ENCODE peak calls at places on chromosomes 1 and 21, in nine cellular contexts. D is upper lobe of left lung, R is HEK293T, H is thoracic aorta, C is epithelial cell of esophagus, J is kidney glomerular epithelial cell, Z is T-helper 17 cell, E is memory B cell, A is smooth muscle cell of the brain vasculature. L is an unnamed sample.

GRCh38 chr1:204313675-204314074 is 46.1 kb downstream of the PLEKHA6 start:
- DNase-seq in D (no peak), R (no peak), H (no peak), C (no peak), J (no peak), Z (no peak), E (no peak), A (no peak), L (no peak)

GRCh38 chr1:198876371-198876871 is 237.6 kb downstream of the PTPRC start:
- DNase-seq in D (no peak), R (peak), H (no peak), C (no peak), J (no peak), Z (no peak), E (no peak), A (no peak), L (peak)

GRCh38 chr1:10516925-10517676 is 42.4 kb downstream of the PEX14 start:
- DNase-seq in D (no peak), R (no peak), H (no peak), C (no peak), J (no peak), Z (no peak), E (no peak), A (no peak), L (no peak)

GRCh38 chr1:237220243-237220642 is 178.3 kb downstream of the RYR2 start:
- DNase-seq in D (no peak), R (no peak), H (no peak), C (no peak), J (no peak), Z (no peak), E (no peak), A (no peak), L (no peak)

GRCh38 chr21:46452719-46453118 is 6.0 kb upstream of the DIP2A start:
- DNase-seq in D (no peak), R (no peak), H (no peak), C (no peak), J (no peak), Z (no peak), E (no peak), A (no peak), L (no peak)

GRCh38 chr1:239308701-239309333 is 77.6 kb upstream of the CHRM3 start:
- DNase-seq in D (no peak), R (peak), H (no peak), C (peak), J (no peak), Z (no peak), E (no peak), A (peak), L (peak)

GRCh38 chr1:97139512-97139911 is 417.9 kb downstream of the PTBP2 start:
- DNase-seq in D (no peak), R (no peak), H (no peak), C (no peak), J (peak), Z (no peak), E (no peak), A (no peak), L (no peak)

GRCh38 chr21:41966872-41967621 is 13.2 kb upstream of the C2CD2 start:
- DNase-seq in D (no peak), R (no peak), H (no peak), C (no peak), J (no peak), Z (no peak), E (no peak), A (no peak), L (no peak)

GRCh38 chr21:15063821-15064575 is 802 bp downstream of the NRIP1 start:
- DNase-seq in D (no peak), R (peak), H (no peak), C (peak), J (peak), Z (no peak), E (no peak), A (no peak), L (peak)

GRCh38 chr1:115447672-115448071 is 109.6 kb upstream of the NGF start:
- DNase-seq in D (no peak), R (no peak), H (no peak), C (no peak), J (no peak), Z (no peak), E (no peak), A (no peak), L (no peak)

GRCh38 chr1:203537806-203538464 is 44.0 kb downstream of the OPTC start:
- DNase-seq in D (no peak), R (no peak), H (no peak), C (no peak), J (no peak), Z (no peak), E (no peak), A (no peak), L (no peak)

GRCh38 chr21:19998450-19998849 is 999.8 kb upstream of the NCAM2 start:
- DNase-seq in D (no peak), R (no peak), H (no peak), C (no peak), J (no peak), Z (no peak), E (no peak), A (no peak), L (no peak)

GRCh38 chr21:35606578-35606977 is 453.7 kb downstream of the SETD4 start:
- DNase-seq in D (no peak), R (no peak), H (no peak), C (peak), J (no peak), Z (no peak), E (no peak), A (no peak), L (no peak)

GRCh38 chr21:36909423-36909822 is 57.0 kb downstream of the HLCS start:
- DNase-seq in D (no peak), R (no peak), H (no peak), C (no peak), J (no peak), Z (no peak), E (no peak), A (no peak), L (no peak)

GRCh38 chr1:40848530-40849189 is 13.5 kb downstream of the CITED4 start:
- DNase-seq in D (no peak), R (peak), H (no peak), C (peak), J (peak), Z (no peak), E (no peak), A (peak), L (peak)

GRCh38 chr21:27213328-27213727 is 246.4 kb upstream of the ADAMTS5 start:
- DNase-seq in D (no peak), R (no peak), H (no peak), C (peak), J (peak), Z (no peak), E (no peak), A (no peak), L (peak)

GRCh38 chr21:44766818-44767354 is 34.7 kb downstream of the UBE2G2 start:
- DNase-seq in D (peak), R (no peak), H (no peak), C (no peak), J (no peak), Z (no peak), E (no peak), A (no peak), L (no peak)

GRCh38 chr1:36486436-36487335 is 4.0 kb upstream of the CSF3R start:
- DNase-seq in D (peak), R (no peak), H (no peak), C (peak), J (no peak), Z (no peak), E (no peak), A (no peak), L (no peak)

GRCh38 chr1:157739229-157739901 is 37.6 kb downstream of the FCRL2 start:
- DNase-seq in D (no peak), R (no peak), H (no peak), C (peak), J (peak), Z (no peak), E (no peak), A (no peak), L (no peak)

GRCh38 chr1:172359531-172359991 is 60.9 kb upstream of the C1orf105 start:
- DNase-seq in D (no peak), R (peak), H (no peak), C (peak), J (peak), Z (no peak), E (no peak), A (no peak), L (no peak)

GRCh38 chr1:44212355-44213221 is 683 bp upstream of the DMAP1 start:
- DNase-seq in D (no peak), R (no peak), H (no peak), C (peak), J (no peak), Z (peak), E (no peak), A (no peak), L (no peak)

GRCh38 chr1:204564835-204565234 is 48.6 kb downstream of the MDM4 start:
- DNase-seq in D (no peak), R (no peak), H (no peak), C (no peak), J (no peak), Z (no peak), E (peak), A (no peak), L (no peak)

GRCh38 chr1:221741971-221742554 is at the start of gene DUSP10:
- DNase-seq in D (peak), R (peak), H (peak), C (peak), J (peak), Z (peak), E (peak), A (peak), L (peak)

GRCh38 chr1:78303620-78304019 is 187.2 kb upstream of the PTGFR start:
- DNase-seq in D (no peak), R (no peak), H (no peak), C (peak), J (peak), Z (no peak), E (no peak), A (no peak), L (no peak)

GRCh38 chr1:3547055-3548005 is 64.0 kb downstream of the MEGF6 start:
- DNase-seq in D (no peak), R (no peak), H (no peak), C (peak), J (peak), Z (no peak), E (no peak), A (no peak), L (peak)

GRCh38 chr1:24421502-24421901 is 5.9 kb downstream of the NIPAL3 start:
- DNase-seq in D (no peak), R (no peak), H (no peak), C (peak), J (no peak), Z (no peak), E (no peak), A (no peak), L (no peak)

GRCh38 chr1:10033359-10033845 is 644 bp downstream of the UBE4B start:
- DNase-seq in D (no peak), R (no peak), H (no peak), C (peak), J (peak), Z (no peak), E (peak), A (no peak), L (no peak)

GRCh38 chr1:45370575-45370974 is 30.3 kb upstream of the MUTYH start:
- DNase-seq in D (no peak), R (no peak), H (no peak), C (no peak), J (no peak), Z (no peak), E (no peak), A (no peak), L (no peak)

GRCh38 chr1:92538413-92539061 is 51.8 kb upstream of the GFI1 start:
- DNase-seq in D (no peak), R (no peak), H (no peak), C (no peak), J (no peak), Z (no peak), E (no peak), A (no peak), L (no peak)

GRCh38 chr1:25090707-25091422 is 141.4 kb downstream of the SYF2 start:
- DNase-seq in D (no peak), R (no peak), H (no peak), C (no peak), J (no peak), Z (no peak), E (no peak), A (no peak), L (no peak)

GRCh38 chr1:159959451-159959850 is 5.4 kb upstream of the SLAMF9 start:
- DNase-seq in D (no peak), R (no peak), H (no peak), C (peak), J (no peak), Z (no peak), E (no peak), A (no peak), L (peak)

GRCh38 chr1:191588905-191589304 is 569.4 kb upstream of the RGS18 start:
- DNase-seq in D (no peak), R (no peak), H (no peak), C (no peak), J (no peak), Z (no peak), E (no peak), A (no peak), L (no peak)

L was measured in iPS-NIHi11.